ENCODE peak calls at places on chromosome 14, in five cellular contexts. D is Panc1, X is testis, N is lung, T is ovary. W is an unnamed sample. For H3K36me3, the result is how much of the 10 kb centered on the place peaks cover.

GRCh38 chr14:67515386-67516079 is 17.6 kb upstream of the PLEKHH1 start:
- DNase-seq in D (no peak), X (peak), N (no peak), T (no peak), W (no peak)

GRCh38 chr14:49893309-49894213 is 679 bp downstream of the ARF6 start:
- DNase-seq in D (no peak), X (peak), N (peak), T (peak), W (no peak)

GRCh38 chr14:54098536-54098935 is 141.9 kb upstream of the BMP4 start:
- DNase-seq in D (no peak), X (no peak), N (no peak), T (no peak), W (no peak)

GRCh38 chr14:103846569-103847438 is 571 bp downstream of the PPP1R13B start:
- DNase-seq in D (no peak), X (peak), N (no peak), T (peak), W (no peak)

GRCh38 chr14:20712900-20713299 is 24.3 kb downstream of the ANG start:
- DNase-seq in D (no peak), X (no peak), N (no peak), T (no peak), W (no peak)

GRCh38 chr14:32984531-32984930 is 45.9 kb downstream of the NPAS3 start:
- DNase-seq in D (no peak), X (no peak), N (no peak), T (no peak), W (no peak)

GRCh38 chr14:41604793-41605534 is 1.7 kb upstream of the LRFN5 start:
- DNase-seq in D (no peak), X (peak), N (no peak), T (no peak), W (no peak)

GRCh38 chr14:43003845-43004244 is 1397.2 kb downstream of the LRFN5 start:
- DNase-seq in D (no peak), X (no peak), N (no peak), T (no peak), W (no peak)

GRCh38 chr14:103520269-103520656 is 2.4 kb downstream of the CKB start:
- DNase-seq in D (no peak), X (no peak), N (no peak), T (no peak), W (no peak)

GRCh38 chr14:63076476-63076875 is 31.2 kb upstream of the KCNH5 start:
- DNase-seq in D (no peak), X (no peak), N (no peak), T (no peak), W (no peak)

GRCh38 chr14:99566390-99567354 is 37.3 kb downstream of the CCDC85C start:
- DNase-seq in D (no peak), X (no peak), N (no peak), T (no peak), W (no peak)

GRCh38 chr14:90774316-90774715 is 41.9 kb downstream of the TTC7B start:
- DNase-seq in D (no peak), X (no peak), N (no peak), T (no peak), W (no peak)

GRCh38 chr14:70212752-70213151 is 24.0 kb upstream of the SLC8A3 start:
- DNase-seq in D (no peak), X (no peak), N (no peak), T (no peak), W (no peak)

GRCh38 chr14:29301571-29301970 is 535.0 kb downstream of the FOXG1 start:
- DNase-seq in D (no peak), X (no peak), N (no peak), T (no peak), W (no peak)

GRCh38 chr14:103281496-103282231 is 52.4 kb upstream of the EIF5 start:
- DNase-seq in D (no peak), X (peak), N (no peak), T (peak), W (no peak)

DNA sequence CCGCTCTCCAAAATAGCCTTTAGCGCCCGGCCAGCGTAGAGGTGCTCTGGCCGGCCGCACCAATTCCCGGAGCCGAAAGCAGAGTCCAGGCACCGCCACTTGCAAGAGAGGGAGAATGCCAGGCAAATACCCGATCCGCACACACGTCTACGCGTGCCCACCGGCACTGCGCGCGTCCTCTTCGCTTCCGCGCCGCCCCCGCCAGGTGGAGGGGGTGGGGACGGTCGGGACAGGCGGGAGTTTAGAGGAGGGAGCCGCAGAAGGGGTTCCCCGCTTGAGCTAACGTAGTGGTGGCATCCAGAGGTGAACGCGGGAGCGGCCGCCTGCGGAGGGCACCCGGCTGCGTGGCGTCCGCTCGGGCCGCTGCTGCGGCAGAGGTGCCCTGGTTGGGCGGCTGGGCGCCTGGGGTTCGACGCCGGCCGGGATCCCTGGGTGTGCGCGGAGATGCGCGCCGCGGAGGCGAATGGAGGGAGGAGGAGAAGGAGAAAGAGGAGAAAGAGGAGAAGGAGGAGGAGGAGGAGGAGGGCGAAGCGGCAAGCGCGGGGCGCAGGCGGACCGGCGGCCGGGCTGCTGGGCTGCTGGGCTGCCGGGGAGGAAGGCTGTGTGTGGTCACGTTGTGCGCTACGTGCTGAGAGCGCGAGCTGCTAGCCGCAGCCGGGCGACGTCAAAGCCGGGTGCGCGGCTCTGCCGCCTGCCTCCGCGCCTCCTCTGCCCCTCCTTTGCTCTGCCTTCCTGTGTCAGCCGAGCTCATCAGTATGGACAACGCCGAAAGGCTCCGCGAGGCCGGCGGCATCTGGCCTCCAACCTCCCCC is at the start of gene MDGA2:
- DNase-seq in D (no peak), X (peak), N (no peak), T (no peak), W (no peak)
- H3K4me3 ChIP-seq in D (no peak), X (peak), N (peak), T (no peak), W (peak)

GRCh38 chr14:92105845-92106094 is 612 bp downstream of the ATXN3 start:
- DNase-seq in D (no peak), X (peak), N (peak), T (peak), W (no peak)
- TF ChIP-seq CTCF in D (no peak), X (no peak), N (no peak), T (no peak), W (no peak)

GRCh38 chr14:93245764-93246420 is 38.8 kb downstream of the UBR7 start:
- DNase-seq in D (no peak), X (no peak), N (no peak), T (no peak), W (no peak)

GRCh38 chr14:93240678-93241000 is 33.6 kb downstream of the UBR7 start:
- DNase-seq in D (no peak), X (no peak), N (no peak), T (no peak), W (no peak)

GRCh38 chr14:93249128-93249831 is 42.2 kb downstream of the UBR7 start:
- DNase-seq in D (no peak), X (no peak), N (no peak), T (no peak), W (no peak)

GRCh38 chr14:93246534-93246933 is 39.5 kb downstream of the UBR7 start:
- DNase-seq in D (no peak), X (no peak), N (no peak), T (no peak), W (no peak)
- H3K36me3 ChIP-seq in D (under half), X (under half), N (under half), T (under half), W (under half)

GRCh38 chr14:101721951-101722661 is 39.4 kb upstream of the PPP2R5C start:
- DNase-seq in D (no peak), X (no peak), N (peak), T (no peak), W (no peak)
- H3K4me3 ChIP-seq in D (peak), X (no peak), N (no peak), T (no peak), W (no peak)

GRCh38 chr14:22847661-22848341 is 11.4 kb downstream of the MMP14 start:
- DNase-seq in D (no peak), X (no peak), N (no peak), T (no peak), W (no peak)
- TF ChIP-seq CTCF in D (no peak), X (no peak), N (no peak), T (no peak), W (peak)

GRCh38 chr14:88597601-88598000 is 34.8 kb downstream of the ZC3H14 start:
- DNase-seq in D (no peak), X (no peak), N (no peak), T (no peak), W (no peak)
- H3K36me3 ChIP-seq in D (under half), X (under half), N (under half), T (under half), W (under half)

W was measured in kidney epithelial cell.